ENCODE peak calls at places on chromosomes 6 and 20, in four cellular contexts. L, B, Y and P are unnamed samples.

GRCh38 chr20:37533154-37533715 is 5.6 kb upstream of the BLCAP start:
- DNase-seq in L (no peak), B (peak), Y (no peak), P (no peak)

GRCh38 chr6:151209071-151209831 is 30.5 kb upstream of the AKAP12 start:
- DNase-seq in L (no peak), B (peak), Y (no peak), P (peak)

GRCh38 chr6:155224031-155224451 is 39.8 kb upstream of the CLDN20 start:
- DNase-seq in L (no peak), B (peak), Y (peak), P (peak)

GRCh38 chr6:139164001-139164400 is 29.1 kb downstream of the HECA start:
- DNase-seq in L (no peak), B (no peak), Y (no peak), P (no peak)

GRCh38 chr6:17725083-17725482 is 18.4 kb upstream of the NUP153 start:
- DNase-seq in L (peak), B (peak), Y (no peak), P (peak)

GRCh38 chr6:129469070-129469662 is 240.8 kb downstream of the ARHGAP18 start:
- DNase-seq in L (no peak), B (no peak), Y (no peak), P (no peak)

GRCh38 chr20:42191140-42191860 is 573.1 kb upstream of the CHD6 start:
- DNase-seq in L (no peak), B (no peak), Y (no peak), P (no peak)

GRCh38 chr6:112163295-112164257 is 76.2 kb downstream of the FAM229B start:
- DNase-seq in L (peak), B (no peak), Y (peak), P (peak)

GRCh38 chr20:62577447-62577846 is 64.9 kb upstream of the SLCO4A1 start:
- DNase-seq in L (no peak), B (no peak), Y (no peak), P (no peak)

GRCh38 chr6:90120327-90120726 is 176.3 kb downstream of the BACH2 start:
- DNase-seq in L (no peak), B (no peak), Y (no peak), P (no peak)

GRCh38 chr6:168089186-168090063 is 10.4 kb upstream of the FRMD1 start:
- DNase-seq in L (no peak), B (no peak), Y (no peak), P (no peak)

GRCh38 chr20:20606046-20606445 is 106.4 kb downstream of the RALGAPA2 start:
- DNase-seq in L (no peak), B (peak), Y (no peak), P (no peak)

GRCh38 chr6:15763827-15764226 is 101.0 kb upstream of the DTNBP1 start:
- DNase-seq in L (no peak), B (peak), Y (no peak), P (peak)

GRCh38 chr20:32822189-32822588 is 2.4 kb downstream of the MAPRE1 start:
- DNase-seq in L (no peak), B (no peak), Y (no peak), P (no peak)

GRCh38 chr20:57543754-57544153 is 17.2 kb upstream of the PCK1 start:
- DNase-seq in L (no peak), B (no peak), Y (no peak), P (no peak)

GRCh38 chr6:108653864-108654402 is 93.2 kb downstream of the FOXO3 start:
- DNase-seq in L (no peak), B (peak), Y (no peak), P (peak)

GRCh38 chr6:145076110-145076841 is 659.0 kb downstream of the EPM2A start:
- DNase-seq in L (no peak), B (no peak), Y (no peak), P (no peak)

GRCh38 chr6:149037026-149037734 is 280.3 kb upstream of the TAB2 start:
- DNase-seq in L (no peak), B (no peak), Y (no peak), P (peak)

GRCh38 chr6:169722362-169723199 is 1.7 kb downstream of the PHF10 start:
- DNase-seq in L (peak), B (peak), Y (no peak), P (peak)

GRCh38 chr6:4253604-4254211 is 118.3 kb upstream of the ECI2 start:
- DNase-seq in L (no peak), B (peak), Y (no peak), P (peak)

GRCh38 chr20:35891375-35891774 is 62.9 kb downstream of the SCAND1 start:
- DNase-seq in L (no peak), B (no peak), Y (no peak), P (peak)

GRCh38 chr20:58244517-58245030 is 16.1 kb upstream of the ANKRD60 start:
- DNase-seq in L (no peak), B (no peak), Y (no peak), P (no peak)

GRCh38 chr6:48919555-48919954 is 543.5 kb downstream of the MMUT start:
- DNase-seq in L (no peak), B (no peak), Y (no peak), P (no peak)

GRCh38 chr6:123802697-123803455 is 789 bp upstream of the NKAIN2 start:
- DNase-seq in L (peak), B (peak), Y (no peak), P (peak)

GRCh38 chr6:168877821-168878282 is 375.8 kb downstream of the THBS2 start:
- DNase-seq in L (no peak), B (no peak), Y (no peak), P (no peak)

GRCh38 chr6:53441035-53441493 is 92.3 kb upstream of the ELOVL5 start:
- DNase-seq in L (no peak), B (no peak), Y (no peak), P (peak)

GRCh38 chr6:167058261-167058660 is 59.1 kb downstream of the CEP43 start:
- DNase-seq in L (no peak), B (no peak), Y (no peak), P (no peak)

GRCh38 chr20:8766868-8767390 is 302.0 kb upstream of the PLCB4 start:
- DNase-seq in L (no peak), B (no peak), Y (no peak), P (no peak)

GRCh38 chr6:135128268-135128914 is 52.7 kb upstream of the MYB start:
- DNase-seq in L (no peak), B (peak), Y (no peak), P (no peak)

GRCh38 chr6:137738197-137738596 is 128.9 kb upstream of the TNFAIP3 start:
- DNase-seq in L (no peak), B (no peak), Y (no peak), P (peak)

GRCh38 chr20:37323985-37324384 is 22.0 kb upstream of the SRC start:
- DNase-seq in L (no peak), B (no peak), Y (no peak), P (peak)

GRCh38 chr6:158011980-158012566 is 30.4 kb downstream of the SYNJ2 start:
- DNase-seq in L (no peak), B (no peak), Y (no peak), P (no peak)

GRCh38 chr20:20003088-20003954 is 13.8 kb upstream of the NAA20 start:
- DNase-seq in L (no peak), B (peak), Y (no peak), P (peak)

GRCh38 chr6:134706153-134706552 is 243.7 kb downstream of the ALDH8A1 start:
- DNase-seq in L (no peak), B (no peak), Y (no peak), P (no peak)

GRCh38 chr6:87590989-87591388 is 1.1 kb downstream of the ORC3 start:
- DNase-seq in L (no peak), B (no peak), Y (no peak), P (peak)

GRCh38 chr6:166419268-166419667 is 36.5 kb upstream of the MPC1 start:
- DNase-seq in L (no peak), B (no peak), Y (peak), P (peak)

GRCh38 chr20:43460830-43461200 is 3.1 kb downstream of the SRSF6 start:
- DNase-seq in L (no peak), B (no peak), Y (no peak), P (no peak)

GRCh38 chr20:2814587-2815051 is at the start of gene C20orf141:
- DNase-seq in L (peak), B (peak), Y (no peak), P (peak)

GRCh38 chr20:37917436-37917835 is 14.5 kb downstream of the VSTM2L start:
- DNase-seq in L (no peak), B (no peak), Y (no peak), P (no peak)

GRCh38 chr6:14706378-14706929 is 539.4 kb upstream of the JARID2 start:
- DNase-seq in L (peak), B (no peak), Y (no peak), P (peak)

GRCh38 chr6:14707971-14708465 is 537.9 kb upstream of the JARID2 start:
- DNase-seq in L (no peak), B (no peak), Y (no peak), P (no peak)

GRCh38 chr6:14704383-14705271 is 541.2 kb upstream of the JARID2 start:
- DNase-seq in L (no peak), B (no peak), Y (no peak), P (peak)

GRCh38 chr6:14703586-14703985 is 542.3 kb upstream of the JARID2 start:
- DNase-seq in L (no peak), B (no peak), Y (no peak), P (peak)

DNA sequence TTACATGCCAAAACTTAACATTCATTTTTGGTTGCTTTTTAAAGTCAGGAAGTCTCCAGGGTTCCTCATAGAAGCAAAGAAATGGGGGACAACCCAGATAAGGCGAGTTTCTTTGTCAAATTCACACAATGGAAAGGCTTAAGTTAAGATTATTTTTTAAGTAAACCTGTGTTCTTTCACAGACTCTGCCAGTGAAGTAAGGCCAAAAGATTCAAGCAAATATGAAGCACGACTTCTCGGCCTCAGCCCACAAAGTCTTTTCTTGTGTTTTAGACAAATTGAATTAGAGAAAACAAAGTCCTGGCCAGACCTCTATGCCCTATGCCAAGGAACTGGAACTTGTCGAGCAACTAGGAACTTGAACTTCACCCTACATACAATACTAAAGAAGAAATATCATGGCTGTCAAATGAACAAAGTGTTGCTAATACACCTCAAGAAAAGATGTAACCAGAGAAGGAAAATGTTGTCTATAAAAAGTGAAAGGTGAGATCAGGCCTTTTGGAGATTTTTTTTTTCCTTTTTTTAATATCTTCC is 540.0 kb upstream of the JARID2 start:
- DNase-seq in L (no peak), B (no peak), Y (no peak), P (no peak)
- TF ChIP-seq FOS in L (no peak), B (no peak), Y (no peak), P (no peak)

GRCh38 chr6:63121166-63121565 is 90.1 kb upstream of the FKBP1C start:
- DNase-seq in L (no peak), B (no peak), Y (no peak), P (no peak)
- TF ChIP-seq CTCF in L (no peak), B (no peak), Y (peak), P (no peak)

DNA sequence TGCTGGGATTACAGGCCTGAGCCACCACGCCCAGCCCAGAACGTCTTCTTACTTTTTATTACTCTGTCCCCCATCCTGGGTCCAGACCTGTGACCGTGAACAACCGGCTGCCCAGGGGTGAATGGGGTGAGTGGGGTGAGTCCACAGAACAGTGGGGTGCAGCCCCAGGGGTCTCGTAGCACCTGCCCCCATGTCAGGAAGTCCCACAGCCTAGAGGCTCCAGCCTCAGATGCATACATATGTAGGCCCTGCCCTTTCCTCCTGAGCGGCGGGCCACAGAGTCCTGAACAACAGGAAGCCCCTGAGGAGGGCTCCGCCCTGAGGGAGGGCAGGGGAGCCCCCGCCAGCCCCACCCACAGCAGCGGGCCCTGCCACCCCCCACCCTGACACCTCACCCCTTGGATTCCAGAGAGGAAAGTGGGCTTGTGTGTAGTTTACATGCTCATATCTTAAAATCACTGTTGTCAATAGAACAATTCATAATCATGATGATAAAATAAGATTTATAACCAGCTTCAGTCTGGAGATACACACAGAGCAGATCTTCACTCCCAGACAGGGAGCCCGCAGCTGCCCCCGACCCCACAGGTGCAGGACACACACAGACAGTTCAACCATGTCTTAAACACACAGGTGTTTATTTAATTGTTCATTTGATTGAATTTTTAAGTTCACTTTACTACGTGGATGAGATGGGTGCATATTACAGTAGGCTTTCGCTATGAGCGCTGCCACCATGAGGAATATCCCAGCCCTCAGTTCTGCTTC is 12.4 kb upstream of the GMEB2 start:
- DNase-seq in L (no peak), B (no peak), Y (no peak), P (no peak)
- TF ChIP-seq FOS in L (no peak), B (no peak), Y (no peak), P (no peak)

DNA sequence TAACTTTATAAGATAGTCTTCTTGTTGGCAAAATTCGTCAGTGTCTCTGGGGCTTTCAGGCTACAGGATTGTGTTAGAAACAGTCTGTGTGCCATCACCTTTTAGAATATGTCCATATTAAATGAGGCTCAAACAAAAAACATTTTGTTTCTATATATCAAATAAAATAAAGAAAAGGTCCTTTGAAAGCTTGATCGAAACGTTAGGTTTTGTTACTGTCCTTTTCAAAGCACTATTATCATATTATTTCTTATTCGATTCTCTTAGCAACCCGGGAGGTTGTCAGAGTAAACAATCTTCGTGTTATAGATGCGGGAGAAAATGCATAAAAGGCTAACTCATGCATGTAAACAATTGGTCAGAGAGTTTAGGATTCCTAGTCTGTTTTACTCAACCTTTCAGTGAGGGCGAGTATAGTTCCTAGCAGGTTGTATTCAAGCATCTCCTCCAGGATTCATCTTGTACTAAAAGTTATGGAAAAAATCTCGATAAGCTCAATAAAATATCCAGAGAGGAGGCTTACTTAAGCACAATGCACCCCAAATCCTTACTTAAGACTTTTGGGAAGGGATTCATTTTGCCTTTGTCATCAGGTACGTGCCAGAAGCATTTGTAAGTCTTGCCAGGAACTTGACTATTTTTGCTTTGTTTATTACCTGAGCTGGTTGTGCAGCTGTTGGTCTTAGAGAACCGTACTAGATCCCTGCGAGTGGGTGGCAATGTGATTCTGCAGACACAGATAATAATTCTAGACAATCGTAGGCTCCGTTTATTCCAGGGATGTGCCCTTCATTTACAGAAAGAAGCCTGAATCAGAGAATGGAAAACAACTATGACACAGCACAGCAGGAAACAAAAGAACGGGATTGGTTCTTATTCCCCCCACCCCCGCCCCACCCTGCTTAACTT is 159.6 kb upstream of the ZNF217 start:
- DNase-seq in L (peak), B (no peak), Y (no peak), P (peak)
- TF ChIP-seq CTCF in L (no peak), B (no peak), Y (no peak), P (no peak)

GRCh38 chr6:141401168-141401567 is 731.6 kb upstream of the GJE1 start:
- DNase-seq in L (no peak), B (no peak), Y (no peak), P (no peak)
- TF ChIP-seq FOS in L (no peak), B (no peak), Y (no peak), P (no peak)

GRCh38 chr6:781350-781961 is 88.5 kb upstream of the EXOC2 start:
- DNase-seq in L (peak), B (no peak), Y (no peak), P (no peak)

GRCh38 chr6:782141-782540 is 89.2 kb upstream of the EXOC2 start:
- DNase-seq in L (no peak), B (no peak), Y (no peak), P (no peak)

GRCh38 chr6:783966-784365 is 91.0 kb upstream of the EXOC2 start:
- DNase-seq in L (no peak), B (no peak), Y (no peak), P (no peak)

GRCh38 chr6:788058-788457 is 95.1 kb upstream of the EXOC2 start:
- DNase-seq in L (no peak), B (no peak), Y (no peak), P (no peak)

GRCh38 chr6:786946-787763 is 94.2 kb upstream of the EXOC2 start:
- DNase-seq in L (peak), B (peak), Y (no peak), P (peak)
- TF ChIP-seq CTCF in L (peak), B (peak), Y (peak), P (peak)

GRCh38 chr20:51249781-51250180 is 226.9 kb upstream of the KCNG1 start:
- DNase-seq in L (no peak), B (no peak), Y (no peak), P (no peak)

GRCh38 chr20:51259455-51259854 is 236.5 kb upstream of the KCNG1 start:
- DNase-seq in L (no peak), B (no peak), Y (no peak), P (no peak)

GRCh38 chr20:51258582-51259175 is 235.8 kb upstream of the KCNG1 start:
- DNase-seq in L (no peak), B (no peak), Y (no peak), P (peak)

DNA sequence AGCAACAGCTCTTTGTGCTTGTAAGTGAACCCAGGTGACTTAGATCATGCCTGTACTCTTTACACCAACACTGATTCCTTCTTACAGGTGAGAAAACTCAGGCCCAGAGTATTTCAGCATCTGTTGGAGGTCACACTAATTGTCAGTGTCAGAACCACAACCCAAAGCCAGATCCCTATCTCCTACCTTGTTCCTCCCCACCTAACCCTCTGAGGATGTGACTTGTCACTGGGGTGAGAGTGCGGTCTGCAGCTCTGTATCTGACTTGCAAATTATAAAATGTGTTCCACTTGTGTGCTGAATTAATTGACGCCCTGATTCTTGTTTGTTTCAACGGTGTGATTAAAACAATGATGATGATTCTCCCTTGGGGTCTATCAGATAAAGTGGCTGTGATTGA is 232.5 kb upstream of the KCNG1 start:
- DNase-seq in L (no peak), B (no peak), Y (no peak), P (no peak)
- TF ChIP-seq FOS in L (no peak), B (no peak), Y (no peak), P (no peak)

DNA sequence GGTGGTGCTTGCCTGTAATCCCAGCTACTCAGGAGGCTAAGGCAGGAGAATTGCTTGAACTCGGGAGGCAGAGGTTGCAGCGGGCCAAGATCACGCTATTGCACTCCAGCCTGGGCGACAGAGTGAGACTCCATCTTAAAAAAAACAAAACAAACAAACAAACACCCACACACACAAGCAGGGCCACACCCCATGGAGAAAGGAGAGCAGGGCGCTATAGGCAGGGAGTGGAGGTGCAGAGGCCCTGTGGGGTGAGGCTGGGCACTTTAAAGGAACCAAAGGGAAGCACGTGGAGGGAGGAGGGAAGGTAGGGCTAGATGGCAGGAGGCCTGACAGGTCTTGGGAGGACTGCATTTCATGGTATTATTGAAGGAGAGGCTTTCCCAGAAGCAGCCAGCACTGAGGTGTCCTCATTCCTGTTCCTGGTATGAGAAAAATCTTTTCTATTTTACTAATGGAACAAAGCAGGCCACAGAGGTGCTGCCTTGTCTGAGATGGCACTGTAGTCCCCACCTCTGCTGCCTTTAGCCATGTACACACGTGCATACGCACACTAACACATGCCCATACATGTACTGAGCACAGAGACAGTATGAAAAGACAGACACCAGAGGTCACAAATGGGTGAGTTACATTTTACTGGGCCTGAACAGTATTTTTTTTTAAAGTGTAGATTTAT is 44.0 kb downstream of the BCAS4 start:
- DNase-seq in L (peak), B (no peak), Y (no peak), P (no peak)
- TF ChIP-seq CTCF in L (no peak), B (no peak), Y (no peak), P (no peak)

GRCh38 chr6:92784235-92784634 is 635.1 kb downstream of the EPHA7 start:
- DNase-seq in L (no peak), B (no peak), Y (no peak), P (no peak)
- TF ChIP-seq FOS in L (no peak), B (no peak), Y (no peak), P (no peak)